ENCODE peak calls at places on chromosomes 5 and 9, in seven cellular contexts. J is GM23248; I is CD8-positive, alpha-beta T cell; R is neuronal stem cell; Y is A549; M is uterus; N is mesendoderm. O is an unnamed sample.

GRCh38 chr5:94621763-94622162 is 3.3 kb downstream of the SLF1 start:
- DNase-seq in R (no peak), M (no peak), J (no peak), Y (no peak), N (no peak), I (no peak), O (no peak)

GRCh38 chr5:113514263-113514590 is 733 bp downstream of the YTHDC2 start:
- DNase-seq in R (peak; percentile 24), I (no peak), Y (no peak), M (no peak), N (peak; percentile 43), J (peak; percentile 61), O (no peak)

GRCh38 chr9:20312732-20313131 is 309.6 kb downstream of the MLLT3 start:
- DNase-seq in Y (peak; percentile 23), J (peak; percentile 55), I (no peak), M (no peak), R (no peak), N (no peak), O (no peak)

GRCh38 chr9:33159760-33160127 is 7.4 kb downstream of the B4GALT1 start:
- DNase-seq in N (no peak), Y (peak; percentile 66), M (no peak), J (peak; percentile 88), I (peak; percentile 48), R (no peak), O (no peak)

GRCh38 chr5:1668141-1668721 is 131.4 kb downstream of the MRPL36 start:
- DNase-seq in M (no peak), R (no peak), Y (no peak), I (no peak), J (no peak), N (peak; percentile 37), O (peak; percentile 81)

GRCh38 chr9:108040783-108041182 is 551.2 kb upstream of the KLF4 start:
- DNase-seq in N (no peak), R (no peak), I (no peak), Y (peak; percentile 26), M (no peak), J (peak; percentile 75), O (no peak)

GRCh38 chr5:152606739-152607138 is 201.7 kb upstream of the NMUR2 start:
- DNase-seq in I (no peak), M (no peak), J (no peak), N (no peak), R (no peak), Y (no peak), O (no peak)

GRCh38 chr5:163571755-163572154 is 66.3 kb downstream of the MAT2B start:
- DNase-seq in I (no peak), N (no peak), R (no peak), M (no peak), Y (no peak), J (peak; percentile 77), O (no peak)

GRCh38 chr5:146510528-146510927 is 5.5 kb downstream of the GPR151 start:
- DNase-seq in R (no peak), N (no peak), Y (no peak), J (peak; percentile 70), M (no peak), I (no peak), O (no peak)

DNA sequence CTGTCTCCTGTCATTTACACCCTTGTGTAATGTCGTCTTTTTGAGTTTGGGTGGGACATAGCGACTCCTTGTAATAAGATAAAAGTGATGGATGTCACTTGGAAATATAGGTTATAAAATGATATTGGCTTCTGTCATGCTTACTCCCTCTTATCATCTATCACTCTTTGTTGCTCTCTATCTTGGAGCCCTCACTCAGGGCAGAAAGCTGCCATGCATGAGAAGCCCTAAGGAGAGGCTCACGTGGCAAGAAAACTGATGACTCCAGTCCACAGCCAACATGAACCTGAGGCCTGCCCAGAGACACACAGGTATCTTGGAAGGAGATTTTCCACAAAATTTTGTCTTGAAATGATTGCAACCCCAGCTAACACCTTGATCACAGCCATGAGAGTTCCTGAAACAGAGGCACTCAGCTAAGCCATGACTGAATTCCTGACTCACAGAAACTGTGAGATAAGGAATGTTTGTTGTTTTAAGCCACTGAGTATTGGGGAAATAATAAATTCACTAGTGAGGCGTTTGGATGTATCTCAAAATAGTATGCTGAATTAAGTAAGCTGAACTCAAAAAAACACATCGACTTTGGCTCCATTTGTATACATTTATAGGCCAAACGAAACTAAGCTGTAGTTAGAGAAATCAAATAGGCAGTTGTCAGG is 216.7 kb downstream of the CDH18 start:
- DNase-seq in N (peak; percentile 71), I (no peak), M (no peak), Y (no peak), J (peak; percentile 9), R (no peak), O (peak; percentile 55)
- H3K4me1 ChIP-seq in N (no peaks in the 10 kb centered on the region), I (no peaks in the 10 kb centered on the region), M (no peaks in the 10 kb centered on the region), Y (no peaks in the 10 kb centered on the region), J (no peaks in the 10 kb centered on the region), R (no peaks in the 10 kb centered on the region), O (peaks cover 8% of the 10 kb centered on the region)

GRCh38 chr5:59790399-59791130 is 103.0 kb downstream of the PDE4D start:
- DNase-seq in M (peak; percentile 54), N (no peak), J (peak; percentile 32), Y (peak; percentile 77), R (no peak), I (no peak), O (no peak)
- H3K4me3 ChIP-seq in M (peak overlapping the region; percentile 11), N (no peak overlapping the region), J (no peak overlapping the region), Y (peak overlapping the region; percentile 21), R (no peak overlapping the region), I (no peak overlapping the region), O (no peak overlapping the region)

GRCh38 chr9:134373953-134374300 is 47.7 kb downstream of the RXRA start:
- DNase-seq in J (no peak), Y (no peak), N (no peak), R (no peak), M (no peak), I (no peak), O (no peak)
- H3K4me1 ChIP-seq in J (peaks cover 19% of the 10 kb centered on the region), Y (peaks cover 71% of the 10 kb centered on the region), N (peaks cover 2% of the 10 kb centered on the region), R (peaks cover 33% of the 10 kb centered on the region), M (peaks cover 14% of the 10 kb centered on the region), I (peaks cover 4% of the 10 kb centered on the region), O (no peaks in the 10 kb centered on the region)

GRCh38 chr5:83523926-83524325 is 52.4 kb downstream of the VCAN start:
- DNase-seq in M (no peak), I (no peak), R (no peak), N (no peak), Y (no peak), J (no peak), O (no peak)
- H3K4me3 ChIP-seq in M (no peak overlapping the region), I (no peak overlapping the region), R (no peak overlapping the region), N (no peak overlapping the region), Y (no peak overlapping the region), J (no peak overlapping the region), O (no peak overlapping the region)

O was measured in endodermal cell.